ENCODE peak calls at places on chromosomes 12 and 14, in four cellular contexts. T is upper lobe of right lung, J is H7, G is heart left ventricle. O is an unnamed sample.
A peak's percentile ranks its signal among the peaks of the same experiment; 100 is the strongest.

GRCh38 chr12:107435520-107435919 is 250.1 kb upstream of the PWP1 start:
- DNase-seq in T (no peak), G (no peak), J (no peak), O (no peak)

GRCh38 chr12:5013206-5013830 is 30.4 kb upstream of the KCNA5 start:
- DNase-seq in T (no peak), J (no peak), G (no peak), O (peak; percentile 38)

GRCh38 chr12:46998811-46999368 is 80.5 kb upstream of the PCED1B start:
- DNase-seq in T (no peak), G (no peak), J (no peak), O (no peak)

GRCh38 chr12:124509676-124510300 is 57.6 kb downstream of the NCOR2 start:
- DNase-seq in T (no peak), G (peak; percentile 84), J (peak; percentile 70), O (peak; percentile 93)

GRCh38 chr12:120528861-120529525 is at the start of gene COQ5:
- DNase-seq in J (peak; percentile 89), T (peak; percentile 94), G (peak; percentile 92), O (peak; percentile 89)

GRCh38 chr14:59254146-59254910 is 65.9 kb downstream of the DAAM1 start:
- DNase-seq in J (no peak), T (no peak), G (peak; percentile 87), O (peak; percentile 74)

GRCh38 chr12:62977419-62977818 is 42.5 kb upstream of the PPM1H start:
- DNase-seq in T (no peak), G (no peak), J (no peak), O (no peak)

GRCh38 chr12:22653075-22653474 is 28.1 kb downstream of the ETNK1 start:
- DNase-seq in G (no peak), J (no peak), T (no peak), O (no peak)

GRCh38 chr12:19893514-19893913 is 454.2 kb downstream of the AEBP2 start:
- DNase-seq in T (no peak), J (peak; percentile 18), G (no peak), O (no peak)

DNA sequence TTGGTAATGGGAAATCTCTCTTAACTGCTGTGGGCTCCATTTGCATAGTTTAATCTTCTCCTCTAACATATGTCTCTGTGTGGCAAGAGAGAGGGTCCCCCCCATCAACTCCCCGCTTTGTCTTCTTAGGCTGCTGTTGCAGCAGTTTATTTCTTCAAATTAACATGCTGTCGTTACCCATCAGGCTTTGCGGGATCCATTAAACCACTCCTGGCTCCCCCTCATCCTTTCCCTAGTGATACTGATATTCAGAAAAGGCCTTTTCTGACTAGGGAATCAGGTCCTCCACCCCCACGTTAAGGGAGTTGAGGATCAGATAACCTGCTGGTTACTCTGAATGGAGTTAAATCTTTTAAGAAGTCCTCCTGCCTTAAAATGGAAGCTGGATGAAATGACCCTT is 15.3 kb downstream of the GPR84 start:
- DNase-seq in T (no peak), G (no peak), J (no peak), O (no peak)
- H3K36me3 ChIP-seq in T (peaks cover 76% of the 10 kb centered on the region), G (peaks cover 32% of the 10 kb centered on the region), J (peaks cover 20% of the 10 kb centered on the region), O (peaks cover 72% of the 10 kb centered on the region)

GRCh38 chr12:12902036-12902435 is 10.7 kb downstream of the GPRC5A start:
- DNase-seq in T (no peak), J (no peak), G (no peak), O (no peak)
- H3K36me3 ChIP-seq in T (no peaks in the 10 kb centered on the region), J (no peaks in the 10 kb centered on the region), G (no peaks in the 10 kb centered on the region), O (no peaks in the 10 kb centered on the region)

GRCh38 chr12:14390449-14390848 is 25.0 kb downstream of the ATF7IP start:
- DNase-seq in J (no peak), T (no peak), G (no peak), O (no peak)
- H3K36me3 ChIP-seq in J (no peaks in the 10 kb centered on the region), T (no peaks in the 10 kb centered on the region), G (no peaks in the 10 kb centered on the region), O (no peaks in the 10 kb centered on the region)

DNA sequence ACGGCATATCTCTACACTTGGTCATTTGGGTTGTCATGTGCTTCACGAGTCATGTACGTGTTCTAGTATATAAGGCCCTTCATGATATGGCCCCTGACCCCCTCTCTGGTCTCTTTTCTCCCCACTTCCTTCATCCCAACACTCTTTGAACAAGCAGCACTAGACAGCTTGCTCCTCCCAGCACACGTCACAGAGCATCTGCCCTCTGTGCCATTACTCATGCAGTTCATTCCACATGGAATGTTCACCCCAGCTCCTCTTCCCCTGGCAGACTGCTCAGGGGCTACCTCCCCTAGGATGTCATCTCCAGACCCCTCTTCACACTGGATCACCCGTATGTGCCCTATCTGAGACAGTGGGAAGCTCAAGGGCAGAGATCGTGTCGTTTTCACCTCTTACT is 14.1 kb upstream of the LRP1-AS start:
- DNase-seq in G (no peak), J (no peak), T (no peak), O (no peak)
- H3K36me3 ChIP-seq in G (peaks cover 14% of the 10 kb centered on the region), J (peaks cover 61% of the 10 kb centered on the region), T (peaks cover 96% of the 10 kb centered on the region), O (no peaks in the 10 kb centered on the region)

DNA sequence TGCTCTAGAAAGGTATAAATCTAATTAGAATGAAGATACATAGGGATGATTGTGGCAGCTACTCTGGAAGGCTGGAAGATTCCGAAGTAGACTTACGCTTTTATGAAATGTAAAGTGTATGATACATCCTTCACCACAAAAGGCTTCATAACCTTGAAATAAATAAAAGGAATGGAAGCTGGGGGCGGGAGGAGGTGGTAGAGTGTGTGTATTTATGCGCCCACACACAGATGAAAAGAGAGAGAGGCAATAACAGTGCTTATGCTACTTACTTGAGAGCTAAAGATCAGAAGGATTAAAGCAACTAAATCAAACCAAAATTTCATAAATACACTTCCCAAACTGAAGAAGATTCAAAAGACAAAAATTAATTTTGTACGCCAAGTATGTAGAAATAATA is 30.4 kb downstream of the CBX5 start:
- DNase-seq in T (no peak), G (no peak), J (no peak), O (no peak)
- H3K36me3 ChIP-seq in T (peaks cover 61% of the 10 kb centered on the region), G (no peaks in the 10 kb centered on the region), J (peaks cover 7% of the 10 kb centered on the region), O (peaks cover 28% of the 10 kb centered on the region)

DNA sequence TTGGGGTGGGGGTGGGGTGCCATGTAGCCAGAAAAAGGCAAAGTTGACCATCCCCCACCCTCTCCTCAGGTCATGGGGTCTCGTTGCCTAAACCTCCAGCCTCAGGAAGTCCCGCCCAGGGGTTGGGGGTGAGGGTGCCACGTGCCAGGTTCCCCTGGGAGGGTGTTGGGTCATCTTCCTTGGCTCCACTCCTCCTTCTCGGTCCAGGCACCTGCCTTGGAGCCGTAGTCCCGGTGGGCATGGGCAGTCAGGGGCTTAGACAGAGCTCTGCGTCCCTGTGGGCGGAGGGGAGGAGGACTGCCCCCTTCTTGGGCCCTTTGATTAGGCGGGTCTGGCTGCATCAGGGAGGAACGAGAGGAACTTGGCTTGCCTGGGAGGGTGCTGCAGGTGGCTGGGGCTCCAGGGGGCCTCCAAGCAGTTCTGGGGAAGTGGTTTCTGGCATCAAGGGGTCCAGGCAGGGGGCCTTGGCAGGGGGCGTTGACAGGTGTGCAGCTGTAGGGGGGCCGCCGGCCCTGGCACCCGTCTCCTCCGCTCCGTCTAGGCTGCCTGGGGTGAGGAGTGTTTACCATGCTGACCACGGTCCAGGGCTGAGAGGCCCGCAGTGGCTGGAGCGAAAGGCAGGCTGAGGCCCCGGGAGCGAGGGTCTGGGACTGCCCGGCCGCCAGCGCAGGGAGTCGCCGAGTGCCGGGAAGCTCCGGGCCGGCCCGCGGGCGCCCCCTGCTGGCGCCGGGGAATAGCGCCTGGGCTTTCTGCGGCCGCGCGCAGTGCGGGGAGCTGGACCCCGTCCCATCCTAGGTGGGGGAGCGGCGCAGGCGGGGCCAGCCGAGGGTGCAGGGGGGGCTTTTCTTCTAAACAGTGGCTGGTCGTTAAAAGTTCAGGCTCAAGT is 7.9 kb downstream of the SETD1B start:
- DNase-seq in T (peak; percentile 89), G (peak; percentile 69), J (peak; percentile 98), O (peak; percentile 71)
- H3K36me3 ChIP-seq in T (peaks cover 66% of the 10 kb centered on the region), G (peaks cover 5% of the 10 kb centered on the region), J (peaks cover 15% of the 10 kb centered on the region), O (peaks cover 54% of the 10 kb centered on the region)